ENCODE peak calls at places on chromosomes 16 and 17, in eight cellular contexts. E, V, O, Q, B, C, L and Z are unnamed samples.

GRCh38 chr16:855471-855870 is 54.9 kb upstream of the GNG13 start:
- DNase-seq in E (no peak), V (no peak), O (no peak), Q (no peak), B (no peak), C (no peak), L (no peak), Z (peak; percentile 56)

GRCh38 chr17:77280304-77280910 is 139.6 kb downstream of the SEC14L1 start:
- DNase-seq in E (no peak), V (no peak), O (no peak), Q (no peak), B (peak; percentile 84), C (no peak), L (peak; percentile 50), Z (no peak)

GRCh38 chr17:77924757-77925336 is 33.7 kb upstream of the TNRC6C start:
- DNase-seq in E (no peak), V (peak; percentile 69), O (peak; percentile 48), Q (peak; percentile 45), B (peak; percentile 49), C (no peak), L (peak; percentile 83), Z (no peak)

GRCh38 chr17:78817123-78817522 is 23.5 kb downstream of the USP36 start:
- DNase-seq in E (no peak), V (no peak), O (no peak), Q (no peak), B (no peak), C (no peak), L (no peak), Z (no peak)

GRCh38 chr16:14129502-14129901 is 58.4 kb downstream of the MRTFB start:
- DNase-seq in E (no peak), V (no peak), O (no peak), Q (no peak), B (no peak), C (no peak), L (no peak), Z (no peak)

GRCh38 chr16:56950881-56951771 is 10.6 kb upstream of the CETP start:
- DNase-seq in E (no peak), V (peak; percentile 41), O (peak; percentile 72), Q (no peak), B (peak; percentile 51), C (peak; percentile 24), L (peak; percentile 82), Z (peak; percentile 59)

GRCh38 chr16:4378202-4378666 is 6.6 kb downstream of the VASN start:
- DNase-seq in E (no peak), V (no peak), O (no peak), Q (no peak), B (no peak), C (no peak), L (no peak), Z (peak; percentile 74)

GRCh38 chr16:13680021-13680672 is 239.8 kb upstream of the ERCC4 start:
- DNase-seq in E (no peak), V (no peak), O (no peak), Q (no peak), B (no peak), C (no peak), L (peak; percentile 3), Z (no peak)

GRCh38 chr16:20016234-20016633 is 57.5 kb downstream of the GPR139 start:
- DNase-seq in E (no peak), V (no peak), O (no peak), Q (no peak), B (no peak), C (no peak), L (no peak), Z (no peak)

GRCh38 chr16:83023011-83023410 is 396.2 kb downstream of the CDH13 start:
- DNase-seq in E (no peak), V (no peak), O (no peak), Q (no peak), B (no peak), C (no peak), L (no peak), Z (no peak)

GRCh38 chr17:4505187-4505586 is 6.5 kb downstream of the SPNS2 start:
- DNase-seq in E (no peak), V (no peak), O (no peak), Q (no peak), B (no peak), C (no peak), L (no peak), Z (no peak)

DNA sequence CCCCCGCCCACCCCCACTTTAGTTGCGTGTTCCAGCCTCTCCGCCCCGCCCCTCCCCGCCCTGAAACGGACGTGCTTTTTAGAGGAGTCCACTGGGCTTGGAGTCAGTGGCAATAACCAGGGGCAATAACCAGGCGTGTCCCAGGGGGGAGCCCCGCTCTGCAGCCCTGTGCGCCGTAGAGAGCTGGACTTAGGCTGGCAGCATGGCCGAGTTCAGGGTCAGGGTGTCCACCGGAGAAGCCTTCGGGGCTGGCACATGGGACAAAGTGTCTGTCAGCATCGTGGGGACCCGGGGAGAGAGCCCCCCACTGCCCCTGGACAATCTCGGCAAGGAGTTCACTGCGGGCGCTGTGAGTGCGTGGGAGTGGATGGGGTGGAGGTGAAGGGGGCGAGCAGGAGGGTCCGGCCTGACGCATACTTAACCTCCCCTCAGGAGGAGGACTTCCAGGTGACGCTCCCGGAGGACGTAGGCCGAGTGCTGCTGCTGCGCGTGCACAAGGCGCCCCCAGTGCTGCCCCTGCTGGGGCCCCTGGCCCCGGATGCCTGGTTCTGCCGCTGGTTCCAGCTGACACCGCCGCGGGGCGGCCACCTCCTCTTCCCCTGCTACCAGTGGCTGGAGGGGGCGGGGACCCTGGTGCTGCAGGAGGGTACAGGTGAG is at the start of gene ALOX15B:
- DNase-seq in E (peak; percentile 78), V (no peak), O (no peak), Q (no peak), B (no peak), C (no peak), L (peak; percentile 77), Z (peak; percentile 86)
- H3K27ac ChIP-seq in E (peak within 1 kb of the TSS; percentile 83), V (no peak within 1 kb of the TSS), O (no peak within 1 kb of the TSS), Q (no peak within 1 kb of the TSS), B (no peak within 1 kb of the TSS), C (no peak within 1 kb of the TSS), L (no peak within 1 kb of the TSS), Z (peak within 1 kb of the TSS; percentile 96)

GRCh38 chr17:31745964-31746650 is 112.9 kb downstream of the COPRS start:
- DNase-seq in E (no peak), V (no peak), O (no peak), Q (no peak), B (no peak), C (no peak), L (no peak), Z (no peak)
- H3K4me1 ChIP-seq in E (no peaks in the 10 kb centered on the region), V (peaks cover 15% of the 10 kb centered on the region), O (no peaks in the 10 kb centered on the region), Q (peaks cover 8% of the 10 kb centered on the region), B (peaks cover 26% of the 10 kb centered on the region), C (peaks cover 5% of the 10 kb centered on the region), L (peaks cover under 1% of the 10 kb centered on the region), Z (no peaks in the 10 kb centered on the region)

DNA sequence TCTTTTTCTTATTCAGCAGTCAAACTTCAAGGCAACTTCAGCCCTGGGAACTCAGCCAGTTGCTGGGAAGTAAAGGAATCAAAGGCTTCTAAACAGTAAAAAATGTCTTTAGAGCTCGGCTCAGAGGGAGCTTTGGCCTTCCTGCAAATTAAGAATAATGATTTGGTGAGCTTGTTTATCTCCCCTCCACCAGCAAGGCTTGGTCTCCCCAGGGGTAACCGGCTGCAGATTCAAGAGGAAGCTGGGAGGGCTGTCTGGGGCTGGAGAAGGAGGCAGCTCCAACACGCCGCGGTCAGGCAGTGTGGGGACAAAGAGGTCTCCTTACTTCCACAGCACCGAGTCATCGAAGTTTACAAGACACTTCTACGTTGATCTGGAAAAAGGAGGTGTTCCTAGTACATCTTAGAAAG is 17.8 kb upstream of the DOC2B start:
- DNase-seq in E (no peak), V (no peak), O (no peak), Q (peak; percentile 29), B (peak; percentile 16), C (no peak), L (no peak), Z (no peak)
- H3K27ac ChIP-seq in E (no peak overlapping the region), V (peak overlapping the region; percentile 24), O (no peak overlapping the region), Q (peak overlapping the region; percentile 79), B (no peak overlapping the region), C (no peak overlapping the region), L (no peak overlapping the region), Z (no peak overlapping the region)

GRCh38 chr17:17947966-17948365 is 24.2 kb downstream of the TOM1L2 start:
- DNase-seq in E (no peak), V (no peak), O (no peak), Q (no peak), B (peak; percentile 54), C (no peak), L (no peak), Z (no peak)
- H3K4me1 ChIP-seq in E (no peaks in the 10 kb centered on the region), V (peaks cover 19% of the 10 kb centered on the region), O (peaks cover 17% of the 10 kb centered on the region), Q (peaks cover 17% of the 10 kb centered on the region), B (peaks cover 33% of the 10 kb centered on the region), C (peaks cover 13% of the 10 kb centered on the region), L (peaks cover 29% of the 10 kb centered on the region), Z (peaks cover 12% of the 10 kb centered on the region)